ENCODE peak calls at places on chromosomes 11 and 22, in eight cellular contexts. O, D, M, L, R, E, B and N are unnamed samples.

GRCh38 chr11:11247576-11247975 is 105.5 kb downstream of the CSNK2A3 start:
- DNase-seq in R (no peak), L (no peak), D (no peak), B (no peak), E (no peak), M (no peak), O (no peak), N (no peak)

GRCh38 chr11:47259178-47259977 is 1.6 kb downstream of the NR1H3 start:
- DNase-seq in B (peak), L (no peak), E (no peak), M (peak), R (peak), D (peak), O (no peak), N (no peak)

GRCh38 chr11:64249563-64250405 is 1.5 kb upstream of the PLCB3 start:
- DNase-seq in L (no peak), O (no peak), R (no peak), B (no peak), D (no peak), M (no peak), E (no peak), N (no peak)

GRCh38 chr11:61693897-61694840 is 14.0 kb downstream of the DAGLA start:
- DNase-seq in M (no peak), B (no peak), O (peak), D (no peak), L (peak), E (no peak), R (no peak), N (peak)

GRCh38 chr11:80846979-80847378 is 1406.1 kb upstream of the TENM4 start:
- DNase-seq in B (no peak), R (no peak), L (no peak), E (no peak), D (no peak), O (no peak), M (no peak), N (no peak)

GRCh38 chr11:33207408-33207985 is 46.2 kb upstream of the CSTF3 start:
- DNase-seq in L (no peak), R (no peak), B (no peak), E (no peak), D (no peak), O (no peak), M (no peak), N (no peak)

GRCh38 chr11:71066311-71066710 is 186.1 kb downstream of the SHANK2 start:
- DNase-seq in M (no peak), L (no peak), E (no peak), B (no peak), R (no peak), O (no peak), D (no peak), N (no peak)

GRCh38 chr11:43614214-43614613 is 66.3 kb upstream of the HSD17B12 start:
- DNase-seq in M (no peak), B (no peak), R (no peak), O (no peak), L (no peak), E (no peak), D (no peak), N (no peak)

GRCh38 chr11:32890843-32891656 is 1.6 kb upstream of the QSER1 start:
- DNase-seq in B (no peak), R (no peak), L (no peak), E (no peak), D (no peak), O (no peak), M (no peak), N (no peak)

GRCh38 chr22:31474743-31475142 is 14.9 kb downstream of the EIF4ENIF1 start:
- DNase-seq in R (no peak), D (no peak), O (no peak), M (no peak), L (peak), E (peak), B (peak), N (no peak)

GRCh38 chr22:47572443-47572842 is 810.0 kb downstream of the TBC1D22A start:
- DNase-seq in E (no peak), B (no peak), O (no peak), L (no peak), D (no peak), R (no peak), M (no peak), N (no peak)

GRCh38 chr11:74321487-74322188 is 10.2 kb upstream of the P4HA3 start:
- DNase-seq in O (no peak), L (no peak), M (peak), E (no peak), B (peak), R (no peak), D (peak), N (no peak)

GRCh38 chr11:57432714-57433163 is 5.8 kb upstream of the SLC43A3 start:
- DNase-seq in D (no peak), R (no peak), O (no peak), B (peak), M (no peak), E (peak), L (no peak), N (no peak)

GRCh38 chr11:22666320-22666699 is at the start of gene GAS2:
- DNase-seq in L (no peak), M (no peak), B (no peak), D (no peak), O (no peak), E (no peak), R (no peak), N (no peak)

GRCh38 chr22:37079668-37080171 is 28.2 kb downstream of the KCTD17 start:
- DNase-seq in O (no peak), E (peak), D (no peak), M (peak), L (no peak), B (peak), R (no peak), N (no peak)

GRCh38 chr22:29146771-29147170 is 58.9 kb upstream of the EMID1 start:
- DNase-seq in R (no peak), E (no peak), O (peak), D (no peak), M (no peak), B (no peak), L (no peak), N (no peak)